ENCODE peak calls at places on chromosome 4, in four cellular contexts. J, U, S and P are unnamed samples.

GRCh38 chr4:145484240-145484846 is 2.7 kb downstream of the SMAD1 start:
- DNase-seq in J (no peak), U (peak; percentile 41), S (no peak), P (no peak)

GRCh38 chr4:90120037-90120436 is 7.2 kb upstream of the CCSER1 start:
- DNase-seq in S (no peak), J (no peak), U (no peak), P (no peak)

GRCh38 chr4:2083826-2084160 is 24.7 kb downstream of the NAT8L start:
- DNase-seq in U (no peak), S (no peak), J (no peak), P (no peak)

GRCh38 chr4:85055558-85055957 is 89.1 kb upstream of the WDFY3 start:
- DNase-seq in U (no peak), J (no peak), S (no peak), P (no peak)

GRCh38 chr4:37482236-37482635 is 203.9 kb downstream of the RELL1 start:
- DNase-seq in J (no peak), U (no peak), S (no peak), P (no peak)

GRCh38 chr4:85370400-85371032 is 104.4 kb upstream of the ARHGAP24 start:
- DNase-seq in J (peak; percentile 9), S (peak; percentile 11), U (peak; percentile 5), P (peak; percentile 18)

GRCh38 chr4:103372002-103372558 is 173.9 kb upstream of the CENPE start:
- DNase-seq in S (no peak), U (no peak), J (no peak), P (no peak)

GRCh38 chr4:26609398-26609797 is 25.5 kb downstream of the TBC1D19 start:
- DNase-seq in J (no peak), U (no peak), S (no peak), P (no peak)

GRCh38 chr4:36111180-36111579 is 133.1 kb downstream of the ARAP2 start:
- DNase-seq in S (no peak), J (no peak), U (no peak), P (peak; percentile 23)

GRCh38 chr4:10664408-10664807 is 20.2 kb downstream of the CLNK start:
- DNase-seq in J (no peak), S (no peak), U (no peak), P (peak; percentile 87)
- TF ChIP-seq RCOR1 in J (no peak), S (no peak), U (no peak), P (no peak)

GRCh38 chr4:158033416-158033863 is 139.4 kb downstream of the GASK1B start:
- DNase-seq in J (no peak), U (no peak), S (no peak), P (peak; percentile 61)
- H2AFZ ChIP-seq in J (no peak overlapping the region), U (peak overlapping the region; percentile 33), S (no peak overlapping the region), P (no peak overlapping the region)

GRCh38 chr4:168434993-168435392 is 45.3 kb downstream of the DDX60L start:
- DNase-seq in U (no peak), S (no peak), J (no peak), P (no peak)

GRCh38 chr4:168441412-168441811 is 38.9 kb downstream of the DDX60L start:
- DNase-seq in J (no peak), U (no peak), S (no peak), P (no peak)

GRCh38 chr4:168437192-168437938 is 42.9 kb downstream of the DDX60L start:
- DNase-seq in U (no peak), S (no peak), J (no peak), P (no peak)

GRCh38 chr4:168440442-168441264 is 39.6 kb downstream of the DDX60L start:
- DNase-seq in U (no peak), S (peak; percentile 21), J (no peak), P (peak; percentile 62)
- TF ChIP-seq RCOR1 in U (no peak), S (no peak), J (no peak), P (no peak)

GRCh38 chr4:169079942-169080827 is 70.1 kb upstream of the CBR4 start:
- DNase-seq in U (peak; percentile 64), J (peak; percentile 21), S (peak; percentile 51), P (peak; percentile 77)
- H2AFZ ChIP-seq in U (peak overlapping the region; percentile 26), J (no peak overlapping the region), S (peak overlapping the region; percentile 82), P (peak overlapping the region; percentile 47)

GRCh38 chr4:70737006-70737405 is 15.2 kb downstream of the RUFY3 start:
- DNase-seq in S (no peak), J (no peak), U (no peak), P (no peak)
- TF ChIP-seq RCOR1 in S (no peak), J (no peak), U (no peak), P (no peak)